ENCODE peak calls at places on chromosomes 16 and 17, in four cellular contexts. One of them, this sample, is unnamed.

GRCh38 chr16:21302454-21302853 is 24.4 kb upstream of the CRYM start:
- DNase-seq in midbrain: no peak
- DNase-seq in effector CD4-positive, alpha-beta T cell: no peak
- DNase-seq in germinal center: no peak
- DNase-seq in this sample: no peak

GRCh38 chr17:65604070-65604469 is 42.6 kb upstream of the AXIN2 start:
- DNase-seq in midbrain: no peak
- DNase-seq in effector CD4-positive, alpha-beta T cell: no peak
- DNase-seq in germinal center: no peak
- DNase-seq in this sample: no peak

GRCh38 chr16:25875956-25876608 is 184.3 kb downstream of the HS3ST4 start:
- DNase-seq in midbrain: peak
- DNase-seq in effector CD4-positive, alpha-beta T cell: no peak
- DNase-seq in germinal center: no peak
- DNase-seq in this sample: no peak

GRCh38 chr17:7982171-7982570 is 20.2 kb upstream of the GUCY2D start:
- DNase-seq in midbrain: no peak
- DNase-seq in effector CD4-positive, alpha-beta T cell: no peak
- DNase-seq in germinal center: no peak
- DNase-seq in this sample: no peak

GRCh38 chr16:4915226-4915761 is 21.7 kb downstream of the PPL start:
- DNase-seq in midbrain: no peak
- DNase-seq in effector CD4-positive, alpha-beta T cell: no peak
- DNase-seq in germinal center: no peak
- DNase-seq in this sample: no peak

GRCh38 chr17:37797206-37797605 is 52.3 kb upstream of the HNF1B start:
- DNase-seq in midbrain: no peak
- DNase-seq in effector CD4-positive, alpha-beta T cell: no peak
- DNase-seq in germinal center: no peak
- DNase-seq in this sample: no peak

GRCh38 chr17:39011907-39012468 is 44.8 kb upstream of the FBXO47 start:
- DNase-seq in midbrain: no peak
- DNase-seq in effector CD4-positive, alpha-beta T cell: no peak
- DNase-seq in germinal center: no peak
- DNase-seq in this sample: no peak

GRCh38 chr17:57568340-57568739 is 176.8 kb downstream of the CCDC182 start:
- DNase-seq in midbrain: no peak
- DNase-seq in effector CD4-positive, alpha-beta T cell: no peak
- DNase-seq in germinal center: no peak
- DNase-seq in this sample: no peak

GRCh38 chr16:75908718-75909117 is 182.4 kb upstream of the CPHXL start:
- DNase-seq in midbrain: no peak
- DNase-seq in effector CD4-positive, alpha-beta T cell: no peak
- DNase-seq in germinal center: no peak
- DNase-seq in this sample: no peak

GRCh38 chr17:38798614-38799500 is 499 bp downstream of the PIP4K2B start:
- DNase-seq in midbrain: peak
- DNase-seq in effector CD4-positive, alpha-beta T cell: no peak
- DNase-seq in germinal center: peak
- DNase-seq in this sample: no peak

GRCh38 chr16:87461466-87461975 is 31.3 kb downstream of the ZCCHC14 start:
- DNase-seq in midbrain: no peak
- DNase-seq in effector CD4-positive, alpha-beta T cell: no peak
- DNase-seq in germinal center: peak
- DNase-seq in this sample: no peak

GRCh38 chr16:2212362-2213324 is 2.0 kb upstream of the BRICD5 start:
- DNase-seq in midbrain: no peak
- DNase-seq in effector CD4-positive, alpha-beta T cell: no peak
- DNase-seq in germinal center: no peak
- DNase-seq in this sample: no peak

GRCh38 chr16:3282103-3282746 is 1.1 kb upstream of the ZNF263 start:
- DNase-seq in midbrain: no peak
- DNase-seq in effector CD4-positive, alpha-beta T cell: no peak
- DNase-seq in germinal center: no peak
- DNase-seq in this sample: no peak

GRCh38 chr17:32783602-32784001 is 93.3 kb downstream of the MYO1D start:
- DNase-seq in midbrain: peak
- DNase-seq in effector CD4-positive, alpha-beta T cell: no peak
- DNase-seq in germinal center: peak
- DNase-seq in this sample: peak

GRCh38 chr16:84132527-84133285 is 12.3 kb downstream of the HSDL1 start:
- DNase-seq in midbrain: no peak
- DNase-seq in effector CD4-positive, alpha-beta T cell: no peak
- DNase-seq in germinal center: no peak
- DNase-seq in this sample: peak

GRCh38 chr16:3188675-3188924 is 596 bp downstream of the OR1F1 start:
- DNase-seq in midbrain: no peak
- DNase-seq in effector CD4-positive, alpha-beta T cell: no peak
- DNase-seq in germinal center: no peak
- DNase-seq in this sample: no peak

GRCh38 chr17:52673791-52674190 is 515.3 kb upstream of the CA10 start:
- DNase-seq in midbrain: no peak
- DNase-seq in effector CD4-positive, alpha-beta T cell: no peak
- DNase-seq in germinal center: no peak
- DNase-seq in this sample: no peak

GRCh38 chr16:19595043-19595767 is 39.7 kb downstream of the VPS35L start:
- DNase-seq in midbrain: no peak
- DNase-seq in effector CD4-positive, alpha-beta T cell: no peak
- DNase-seq in germinal center: no peak
- DNase-seq in this sample: no peak

GRCh38 chr17:82684207-82684903 is 14.1 kb downstream of the RAB40B start:
- DNase-seq in midbrain: no peak
- DNase-seq in effector CD4-positive, alpha-beta T cell: no peak
- DNase-seq in germinal center: no peak
- DNase-seq in this sample: no peak

GRCh38 chr16:79286646-79287423 is 313.7 kb downstream of the MAF start:
- DNase-seq in midbrain: peak
- DNase-seq in effector CD4-positive, alpha-beta T cell: no peak
- DNase-seq in germinal center: peak
- DNase-seq in this sample: peak

GRCh38 chr17:55587608-55588139 is 76.4 kb upstream of the SMIM36 start:
- DNase-seq in midbrain: no peak
- DNase-seq in effector CD4-positive, alpha-beta T cell: no peak
- DNase-seq in germinal center: no peak
- DNase-seq in this sample: no peak

GRCh38 chr16:6689643-6690042 is 643.0 kb upstream of the RBFOX1 start:
- DNase-seq in midbrain: no peak
- DNase-seq in effector CD4-positive, alpha-beta T cell: no peak
- DNase-seq in germinal center: no peak
- DNase-seq in this sample: no peak

GRCh38 chr16:28986492-28986891 is 1.6 kb downstream of the LAT start:
- DNase-seq in midbrain: no peak
- DNase-seq in effector CD4-positive, alpha-beta T cell: no peak
- DNase-seq in germinal center: no peak
- DNase-seq in this sample: no peak

GRCh38 chr17:57672971-57673370 is 72.1 kb downstream of the CCDC182 start:
- DNase-seq in midbrain: no peak
- DNase-seq in effector CD4-positive, alpha-beta T cell: no peak
- DNase-seq in germinal center: no peak
- DNase-seq in this sample: no peak

GRCh38 chr16:73735018-73735417 is 561.6 kb upstream of the PSMD7 start:
- DNase-seq in midbrain: no peak
- DNase-seq in effector CD4-positive, alpha-beta T cell: no peak
- DNase-seq in germinal center: no peak
- DNase-seq in this sample: no peak

GRCh38 chr16:1093284-1094123 is 2.5 kb downstream of the C1QTNF8 start:
- DNase-seq in midbrain: no peak
- DNase-seq in effector CD4-positive, alpha-beta T cell: no peak
- DNase-seq in germinal center: no peak
- DNase-seq in this sample: no peak

GRCh38 chr16:66161942-66162341 is 204.5 kb upstream of the CDH5 start:
- DNase-seq in midbrain: no peak
- DNase-seq in effector CD4-positive, alpha-beta T cell: no peak
- DNase-seq in germinal center: no peak
- DNase-seq in this sample: no peak

GRCh38 chr17:66300956-66301355 is 1.5 kb upstream of the PRKCA start:
- DNase-seq in midbrain: no peak
- DNase-seq in effector CD4-positive, alpha-beta T cell: no peak
- DNase-seq in germinal center: no peak
- DNase-seq in this sample: no peak

GRCh38 chr17:33862772-33863602 is 392.1 kb upstream of the CCL2 start:
- DNase-seq in midbrain: no peak
- DNase-seq in effector CD4-positive, alpha-beta T cell: no peak
- DNase-seq in germinal center: no peak
- DNase-seq in this sample: no peak

GRCh38 chr16:57282510-57283213 is 1.8 kb downstream of the PLLP start:
- DNase-seq in midbrain: no peak
- DNase-seq in effector CD4-positive, alpha-beta T cell: no peak
- DNase-seq in germinal center: no peak
- DNase-seq in this sample: no peak

GRCh38 chr17:47847341-47848197 is 3.4 kb downstream of the SP6 start:
- DNase-seq in midbrain: no peak
- DNase-seq in effector CD4-positive, alpha-beta T cell: no peak
- DNase-seq in germinal center: peak
- DNase-seq in this sample: no peak

GRCh38 chr16:88282221-88283041 is 100.3 kb upstream of the ZNF469 start:
- DNase-seq in midbrain: no peak
- DNase-seq in effector CD4-positive, alpha-beta T cell: no peak
- DNase-seq in germinal center: no peak
- DNase-seq in this sample: no peak

GRCh38 chr16:49788936-49789335 is 67.0 kb downstream of the ZNF423 start:
- DNase-seq in midbrain: no peak
- DNase-seq in effector CD4-positive, alpha-beta T cell: no peak
- DNase-seq in germinal center: no peak
- DNase-seq in this sample: no peak

GRCh38 chr16:30335598-30336474 is 19.3 kb downstream of the CD2BP2 start:
- DNase-seq in midbrain: no peak
- DNase-seq in effector CD4-positive, alpha-beta T cell: no peak
- DNase-seq in germinal center: no peak
- DNase-seq in this sample: no peak

GRCh38 chr17:48270896-48271295 is 159.1 kb downstream of the SKAP1 start:
- DNase-seq in midbrain: no peak
- DNase-seq in effector CD4-positive, alpha-beta T cell: no peak
- DNase-seq in germinal center: no peak
- DNase-seq in this sample: no peak

This sample was measured in naive B cell.